ENCODE peak calls at places on chromosomes 1 and 21, in eight cellular contexts. W is IMR-90, S is spleen, N is uterus, Y is sigmoid colon, M is heart left ventricle, I is A549, C is body of pancreas. F is an unnamed sample. For H3K4me1, the result is how much of the 10 kb centered on the place peaks cover.

GRCh38 chr1:73832276-73832825 is 365.6 kb downstream of the LRRIQ3 start:
- DNase-seq in W (no peak), S (no peak), N (no peak), Y (no peak), M (no peak), I (no peak), C (no peak), F (no peak)

GRCh38 chr1:203636306-203636705 is 9.7 kb downstream of the ATP2B4 start:
- DNase-seq in W (peak), S (no peak), N (peak), Y (peak), M (no peak), I (no peak), C (no peak), F (no peak)

GRCh38 chr1:51656374-51656773 is 39.5 kb downstream of the OSBPL9 start:
- DNase-seq in W (no peak), S (no peak), N (no peak), Y (no peak), M (no peak), I (no peak), C (no peak), F (no peak)

GRCh38 chr1:164504699-164505098 is 54.3 kb upstream of the PBX1 start:
- DNase-seq in W (peak), S (no peak), N (no peak), Y (no peak), M (no peak), I (no peak), C (no peak), F (no peak)

GRCh38 chr1:241356519-241357365 is at the start of gene RGS7:
- DNase-seq in W (peak), S (peak), N (no peak), Y (peak), M (peak), I (peak), C (peak), F (no peak)

GRCh38 chr1:6489799-6490180 is 1.7 kb downstream of the PLEKHG5 start:
- DNase-seq in W (peak), S (peak), N (peak), Y (no peak), M (peak), I (peak), C (peak), F (no peak)

GRCh38 chr1:60935599-60935990 is 146.8 kb upstream of the NFIA start:
- DNase-seq in W (no peak), S (no peak), N (no peak), Y (no peak), M (no peak), I (no peak), C (no peak), F (no peak)

GRCh38 chr1:48673725-48674124 is 103.0 kb downstream of the BEND5 start:
- DNase-seq in W (no peak), S (no peak), N (no peak), Y (no peak), M (no peak), I (peak), C (no peak), F (no peak)

GRCh38 chr1:208909011-208909410 is 664.8 kb upstream of the PLXNA2 start:
- DNase-seq in W (no peak), S (no peak), N (no peak), Y (no peak), M (no peak), I (no peak), C (no peak), F (no peak)

GRCh38 chr1:220786337-220787068 is at the start of gene MTARC1:
- DNase-seq in W (no peak), S (peak), N (no peak), Y (peak), M (peak), I (peak), C (peak), F (peak)

GRCh38 chr1:220786057-220786336 is 716 bp upstream of the MTARC1 start:
- DNase-seq in W (no peak), S (no peak), N (no peak), Y (no peak), M (no peak), I (no peak), C (peak), F (no peak)

GRCh38 chr1:220785166-220786056 is 1.3 kb upstream of the MTARC1 start:
- DNase-seq in W (no peak), S (no peak), N (no peak), Y (peak), M (no peak), I (no peak), C (no peak), F (no peak)

GRCh38 chr1:220788146-220788545 is 1.4 kb downstream of the MTARC1 start:
- DNase-seq in W (no peak), S (no peak), N (no peak), Y (peak), M (no peak), I (no peak), C (no peak), F (no peak)

DNA sequence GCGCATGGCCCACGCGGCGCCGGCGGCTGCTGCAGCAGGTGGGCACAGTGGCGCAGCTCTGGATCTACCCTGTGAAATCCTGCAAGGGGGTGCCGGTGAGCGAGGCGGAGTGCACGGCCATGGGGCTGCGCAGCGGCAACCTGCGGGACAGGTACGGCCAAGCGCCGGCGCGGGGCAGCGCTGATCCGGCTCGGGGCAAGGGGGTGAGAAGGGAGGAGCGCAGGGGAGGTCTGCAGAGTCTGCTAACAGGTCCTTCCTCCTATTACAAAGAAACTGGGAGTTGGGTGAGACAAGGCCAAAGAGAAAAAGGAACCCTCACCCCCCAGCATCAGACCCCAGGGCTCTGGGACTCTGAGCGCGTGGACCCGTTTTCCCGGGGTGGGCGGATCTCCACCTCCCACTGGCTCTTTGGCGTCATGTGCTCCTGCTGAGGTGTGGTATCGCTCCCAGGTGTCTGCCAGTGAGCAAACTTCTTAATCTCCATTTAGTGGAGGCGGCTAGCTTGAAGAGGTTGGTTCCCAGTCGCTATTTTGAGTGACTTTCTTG is 429 bp downstream of the MTARC1 start:
- DNase-seq in W (no peak), S (peak), N (no peak), Y (peak), M (no peak), I (peak), C (peak), F (peak)
- H3K4me1 ChIP-seq in W (under half), S (under half), N (under half), Y (under half), M (under half), I (under half), C (under half), F (under half)

GRCh38 chr21:36980280-36981048 is 14.0 kb upstream of the HLCS start:
- DNase-seq in W (no peak), S (peak), N (peak), Y (no peak), M (peak), I (no peak), C (peak), F (no peak)
- TF ChIP-seq POLR2A in W (no peak), S (no peak), N (no peak), Y (no peak), M (no peak), I (no peak), C (peak), F (no peak)

GRCh38 chr1:230280054-230280795 is 145.9 kb downstream of the PGBD5 start:
- DNase-seq in W (no peak), S (peak), N (peak), Y (peak), M (peak), I (no peak), C (no peak), F (no peak)
- TF ChIP-seq CTCF in W (no peak), S (no peak), N (no peak), Y (no peak), M (no peak), I (no peak), C (no peak), F (no peak)

DNA sequence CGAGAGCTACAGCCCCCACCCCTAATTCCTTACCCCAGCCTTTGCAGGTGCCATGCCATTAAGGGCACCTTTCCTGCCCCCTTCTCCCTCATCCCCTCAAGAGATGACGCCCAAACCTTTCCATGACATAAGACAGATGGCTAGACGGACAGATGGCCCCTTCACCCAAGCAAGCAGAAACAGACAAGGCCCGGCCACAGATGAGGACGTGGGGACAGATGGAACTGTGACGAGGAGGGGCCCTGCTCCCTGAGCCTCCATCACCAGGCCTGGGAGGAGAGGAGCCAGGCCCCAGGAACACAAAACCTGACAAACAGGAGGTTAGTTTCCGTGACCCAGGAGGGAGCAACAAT is 24.7 kb upstream of the PEF1 start:
- DNase-seq in W (no peak), S (no peak), N (no peak), Y (no peak), M (no peak), I (no peak), C (no peak), F (no peak)
- H3K4me1 ChIP-seq in W (under half), S (under half), N (under half), Y (under half), M (half or more), I (under half), C (under half), F (under half)

GRCh38 chr1:107691542-107691941 is 273.4 kb downstream of the VAV3 start:
- DNase-seq in W (no peak), S (no peak), N (no peak), Y (no peak), M (no peak), I (no peak), C (no peak), F (no peak)

GRCh38 chr1:107689157-107689556 is 275.8 kb downstream of the VAV3 start:
- DNase-seq in W (no peak), S (no peak), N (peak), Y (peak), M (no peak), I (peak), C (no peak), F (no peak)

GRCh38 chr1:107689733-107690132 is 275.2 kb downstream of the VAV3 start:
- DNase-seq in W (no peak), S (no peak), N (no peak), Y (no peak), M (no peak), I (no peak), C (no peak), F (no peak)

GRCh38 chr1:107690491-107690890 is 274.5 kb downstream of the VAV3 start:
- DNase-seq in W (no peak), S (no peak), N (no peak), Y (no peak), M (no peak), I (no peak), C (no peak), F (no peak)

DNA sequence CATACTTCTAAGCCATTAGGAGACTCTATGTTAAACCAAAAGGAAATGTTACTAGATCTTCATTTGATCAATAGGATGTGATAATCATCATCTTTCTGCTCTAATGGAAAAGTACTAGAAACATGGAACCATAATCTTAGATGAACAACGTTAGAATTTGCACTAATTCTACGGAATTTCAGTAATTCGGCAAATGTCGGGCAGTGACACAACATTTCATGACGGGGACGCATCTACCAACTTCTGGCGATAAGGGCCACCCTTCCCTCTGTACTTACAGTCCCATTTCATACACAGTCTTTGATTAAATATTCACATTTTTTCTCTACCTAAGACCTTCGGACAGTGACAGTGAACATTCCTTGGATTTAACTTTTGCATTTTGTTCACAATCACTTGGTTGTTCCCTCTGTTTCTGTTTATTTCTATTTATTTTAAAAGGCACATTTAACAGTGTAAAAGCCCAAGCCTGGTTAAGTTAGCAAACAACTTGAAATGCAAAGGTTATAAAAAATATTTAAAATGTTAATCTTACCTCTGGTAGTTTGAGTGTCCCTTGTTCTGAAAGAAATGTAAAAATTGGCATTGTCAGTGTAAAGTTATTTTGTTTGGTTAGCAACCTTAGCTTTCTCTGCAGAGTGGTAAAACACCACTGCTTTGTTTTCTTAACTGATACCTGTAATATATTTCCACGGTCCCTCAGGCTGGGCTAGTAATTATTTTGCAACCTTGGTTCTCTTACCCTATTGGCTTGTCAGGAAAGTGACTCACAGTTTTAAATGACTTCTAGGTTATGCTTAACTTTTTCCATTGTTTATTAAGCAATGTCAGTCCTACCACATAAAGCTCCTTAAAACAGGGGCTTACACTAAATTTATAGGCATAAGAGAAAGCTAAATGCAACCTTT is 276.9 kb downstream of the VAV3 start:
- DNase-seq in W (no peak), S (no peak), N (no peak), Y (no peak), M (no peak), I (peak), C (no peak), F (no peak)
- TF ChIP-seq POLR2A in W (no peak), S (no peak), N (no peak), Y (no peak), M (no peak), I (no peak), C (peak), F (no peak)

DNA sequence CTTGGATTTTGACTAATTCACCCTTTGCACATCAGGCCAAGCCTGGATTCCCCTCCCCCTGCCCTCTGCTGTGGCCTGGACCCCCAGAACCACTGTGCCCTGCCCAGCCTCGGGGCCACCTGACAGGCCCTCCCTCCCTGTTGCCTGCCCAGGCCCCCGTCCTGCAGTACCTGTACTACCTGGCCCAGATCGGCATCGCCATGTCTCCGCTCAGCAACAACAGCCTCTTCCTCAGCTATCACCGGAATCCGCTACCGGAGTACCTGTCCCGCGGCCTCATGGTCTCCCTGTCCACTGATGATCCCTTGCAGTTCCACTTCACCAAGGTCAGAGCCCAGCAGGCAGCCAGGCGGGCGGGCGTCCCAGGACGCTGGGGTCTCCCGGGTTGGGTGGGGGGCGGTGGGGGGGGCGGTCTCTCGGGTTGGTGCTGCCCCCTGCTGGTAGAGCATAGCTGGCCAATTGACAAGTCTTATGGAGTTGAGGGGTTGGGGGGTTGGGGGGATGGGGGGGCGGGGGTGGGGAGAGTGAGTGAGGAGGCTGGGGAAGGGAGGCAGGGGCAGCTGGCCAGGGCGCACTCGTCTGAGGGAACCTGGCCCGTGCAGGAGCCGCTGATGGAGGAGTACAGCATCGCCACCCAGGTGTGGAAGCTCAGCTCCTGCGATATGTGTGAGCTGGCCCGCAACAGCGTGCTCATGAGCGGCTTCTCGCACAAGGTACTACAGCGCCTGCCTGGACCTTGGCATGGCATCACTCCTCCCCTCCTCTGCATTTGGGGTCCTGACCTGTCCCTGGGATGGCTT is 10.6 kb downstream of the AMPD2 start:
- DNase-seq in W (no peak), S (no peak), N (peak), Y (no peak), M (no peak), I (no peak), C (no peak), F (no peak)
- TF ChIP-seq CTCF in W (no peak), S (no peak), N (no peak), Y (no peak), M (no peak), I (peak), C (no peak), F (peak)

GRCh38 chr1:9174762-9175161 is 45.9 kb upstream of the GPR157 start:
- DNase-seq in W (no peak), S (no peak), N (no peak), Y (no peak), M (no peak), I (no peak), C (no peak), F (no peak)

GRCh38 chr1:9169601-9170137 is 40.8 kb upstream of the GPR157 start:
- DNase-seq in W (no peak), S (no peak), N (no peak), Y (no peak), M (no peak), I (no peak), C (no peak), F (no peak)

GRCh38 chr1:9179450-9179849 is 50.5 kb upstream of the GPR157 start:
- DNase-seq in W (no peak), S (no peak), N (no peak), Y (no peak), M (no peak), I (no peak), C (no peak), F (no peak)

DNA sequence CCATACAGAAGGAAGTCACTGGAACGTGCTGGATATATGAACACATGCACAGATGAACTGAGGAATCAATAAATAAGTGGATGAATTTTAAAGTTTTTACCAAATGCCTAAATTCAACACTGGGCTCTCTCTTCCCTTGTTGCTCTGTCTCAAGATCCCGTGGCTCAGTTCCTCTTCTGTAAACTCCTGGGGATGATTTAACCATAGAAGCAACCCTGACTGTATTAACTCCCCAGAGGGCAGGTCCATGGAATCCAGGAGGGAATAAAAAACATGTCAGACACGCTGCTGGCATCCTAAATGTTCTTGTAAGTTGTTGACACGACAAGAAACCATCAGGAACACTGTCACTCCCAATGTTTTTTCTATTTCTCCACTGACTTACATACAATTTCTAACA is 45.3 kb upstream of the GPR157 start:
- DNase-seq in W (no peak), S (no peak), N (no peak), Y (no peak), M (no peak), I (no peak), C (no peak), F (no peak)
- H3K4me1 ChIP-seq in W (under half), S (under half), N (under half), Y (under half), M (under half), I (under half), C (under half), F (under half)

GRCh38 chr1:228935198-228935663 is 200.0 kb downstream of the RHOU start:
- DNase-seq in W (no peak), S (no peak), N (no peak), Y (no peak), M (no peak), I (no peak), C (no peak), F (no peak)

GRCh38 chr1:228935855-228936727 is 200.8 kb downstream of the RHOU start:
- DNase-seq in W (no peak), S (no peak), N (no peak), Y (no peak), M (no peak), I (no peak), C (no peak), F (no peak)

GRCh38 chr1:228936881-228937280 is 201.6 kb downstream of the RHOU start:
- DNase-seq in W (no peak), S (no peak), N (no peak), Y (no peak), M (no peak), I (no peak), C (no peak), F (no peak)

GRCh38 chr1:228930479-228930957 is 195.2 kb downstream of the RHOU start:
- DNase-seq in W (no peak), S (no peak), N (no peak), Y (no peak), M (no peak), I (no peak), C (peak), F (no peak)

DNA sequence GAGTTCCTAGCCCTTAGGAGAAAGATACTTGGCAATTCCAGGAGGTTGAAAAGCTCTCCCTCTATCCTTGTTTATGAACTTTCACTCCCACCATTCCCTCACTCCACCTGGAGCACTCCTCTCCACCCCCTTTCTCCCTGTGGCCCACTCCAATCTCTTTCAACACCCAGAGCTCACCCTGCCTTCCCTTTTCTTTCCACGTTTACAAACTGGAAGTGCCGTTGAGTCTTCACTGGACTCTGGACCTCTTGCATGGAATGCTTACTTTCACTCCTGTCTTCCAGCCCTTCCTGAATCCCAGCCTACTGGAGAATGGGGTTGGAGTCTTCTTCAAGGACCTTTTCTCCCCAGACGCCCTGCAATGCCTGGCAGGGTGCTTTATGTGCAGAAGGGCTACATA is 198.5 kb downstream of the RHOU start:
- DNase-seq in W (no peak), S (no peak), N (no peak), Y (no peak), M (no peak), I (no peak), C (no peak), F (no peak)
- TF ChIP-seq POLR2A in W (no peak), S (no peak), N (no peak), Y (no peak), M (no peak), I (no peak), C (no peak), F (no peak)

F was measured in gastrocnemius medialis.